ENCODE peak calls at places on chromosomes 16 and 17, in six cellular contexts. N is GM20000, P is left ventricle myocardium inferior, O is HL-60, J is AG10803, G is fibroblast of lung. Y is an unnamed sample.

GRCh38 chr17:38749222-38750043 is 1.3 kb upstream of the PCGF2 start:
- DNase-seq in N (peak), P (peak), G (peak), J (peak), O (peak), Y (peak)

GRCh38 chr17:65762973-65763372 is 201.5 kb upstream of the AXIN2 start:
- DNase-seq in J (no peak), G (no peak), P (no peak), N (no peak), O (no peak), Y (no peak)

GRCh38 chr17:75504347-75505151 is 10.8 kb downstream of the CASKIN2 start:
- DNase-seq in P (no peak), N (peak), O (peak), G (no peak), J (peak), Y (no peak)

GRCh38 chr17:39754958-39755549 is 17.3 kb downstream of the GRB7 start:
- DNase-seq in O (no peak), P (no peak), J (no peak), G (no peak), N (peak), Y (no peak)

GRCh38 chr16:68778551-68779231 is 41.6 kb downstream of the CDH1 start:
- DNase-seq in P (no peak), N (no peak), G (no peak), O (no peak), J (no peak), Y (no peak)

GRCh38 chr17:78343433-78344201 is 16.3 kb downstream of the SOCS3 start:
- DNase-seq in O (peak), G (no peak), N (peak), P (no peak), J (no peak), Y (no peak)

GRCh38 chr16:61579195-61579594 is 457.0 kb downstream of the CDH8 start:
- DNase-seq in G (no peak), P (no peak), N (no peak), O (no peak), J (no peak), Y (no peak)

GRCh38 chr17:43530303-43531081 is 15.6 kb downstream of the ETV4 start:
- DNase-seq in P (peak), O (no peak), J (peak), G (peak), N (no peak), Y (peak)

GRCh38 chr16:5820472-5820871 is 722.9 kb upstream of the EEF2KMT start:
- DNase-seq in O (no peak), P (no peak), G (no peak), N (no peak), J (no peak), Y (no peak)

GRCh38 chr17:39663688-39664580 is 1.2 kb upstream of the TCAP start:
- DNase-seq in N (no peak), G (no peak), P (peak), J (no peak), O (no peak), Y (no peak)

GRCh38 chr16:30875881-30876791 is 17.7 kb downstream of the BCL7C start:
- DNase-seq in G (no peak), P (no peak), O (no peak), N (peak), J (peak), Y (no peak)

GRCh38 chr17:19304209-19304608 is 58.3 kb downstream of the B9D1 start:
- DNase-seq in J (peak), G (peak), O (peak), N (no peak), P (peak), Y (no peak)

GRCh38 chr16:85829266-85829665 is 29.8 kb downstream of the COX4I1 start:
- DNase-seq in G (no peak), N (no peak), J (no peak), P (no peak), O (no peak), Y (no peak)

GRCh38 chr16:73329363-73330306 is 281.7 kb upstream of the ZFHX3 start:
- DNase-seq in P (no peak), O (no peak), G (no peak), J (no peak), N (no peak), Y (no peak)

GRCh38 chr17:4090898-4091297 is 51.9 kb downstream of the ZZEF1 start:
- DNase-seq in J (peak), P (no peak), G (peak), N (no peak), O (no peak), Y (no peak)

GRCh38 chr16:3171181-3171854 is 16.7 kb upstream of the OR1F1 start:
- DNase-seq in G (no peak), P (no peak), J (no peak), N (peak), O (no peak), Y (no peak)

GRCh38 chr17:59842901-59843652 is 49.7 kb downstream of the TUBD1 start:
- DNase-seq in O (no peak), P (no peak), J (peak), N (no peak), G (peak), Y (no peak)

GRCh38 chr16:69003500-69003899 is 102.0 kb upstream of the HAS3 start:
- DNase-seq in G (no peak), P (no peak), N (no peak), O (no peak), J (no peak), Y (no peak)

GRCh38 chr16:60651351-60651750 is 1384.9 kb downstream of the CDH8 start:
- DNase-seq in P (no peak), J (peak), N (no peak), G (no peak), O (no peak), Y (no peak)

GRCh38 chr17:69757794-69758430 is 317.1 kb upstream of the KCNJ16 start:
- DNase-seq in P (no peak), G (peak), J (peak), N (no peak), O (peak), Y (no peak)

GRCh38 chr16:48450367-48450766 is 65.2 kb upstream of the SIAH1 start:
- DNase-seq in P (no peak), J (peak), N (no peak), O (no peak), G (peak), Y (no peak)

GRCh38 chr16:30982548-30983288 is 2.3 kb upstream of the HSD3B7 start:
- DNase-seq in P (no peak), J (peak), N (no peak), O (no peak), G (no peak), Y (no peak)

GRCh38 chr16:67653131-67654068 is 6.7 kb downstream of the ACD start:
- DNase-seq in N (peak), J (no peak), P (no peak), G (no peak), O (no peak), Y (no peak)
- TF ChIP-seq CTCF in N (no peak), J (no peak), P (no peak), G (no peak), O (no peak), Y (peak)

GRCh38 chr16:56450901-56451752 is at the start of the genes NUDT21 and OGFOD1:
- DNase-seq in G (peak), J (peak), N (peak), O (peak), P (peak), Y (peak)
- TF ChIP-seq CTCF in G (no peak), J (peak), N (no peak), O (no peak), P (peak), Y (no peak)

DNA sequence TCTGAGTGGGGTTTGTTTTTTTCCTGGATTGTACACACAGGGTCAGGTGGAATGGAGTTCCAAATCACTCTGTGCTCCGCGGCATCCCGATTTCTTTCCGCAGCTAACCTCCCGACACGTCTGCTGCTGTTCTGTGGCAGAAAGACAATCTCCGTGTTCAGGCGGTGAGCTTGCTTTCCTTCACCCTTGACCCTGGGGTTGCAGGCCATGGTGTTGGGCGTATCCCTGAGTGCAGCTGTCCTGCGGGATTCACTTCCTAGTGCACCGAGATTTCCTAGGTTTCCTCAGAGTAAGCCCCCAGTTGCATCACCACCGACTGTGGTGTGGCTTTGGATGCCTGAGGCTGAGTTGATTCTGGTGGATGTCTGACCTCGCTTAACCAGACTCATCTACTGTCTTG is 7.8 kb upstream of the ARL6IP1 start:
- DNase-seq in P (no peak), N (no peak), G (no peak), J (no peak), O (no peak), Y (no peak)
- TF ChIP-seq CTCF in P (no peak), N (no peak), G (no peak), J (no peak), O (no peak), Y (no peak)

DNA sequence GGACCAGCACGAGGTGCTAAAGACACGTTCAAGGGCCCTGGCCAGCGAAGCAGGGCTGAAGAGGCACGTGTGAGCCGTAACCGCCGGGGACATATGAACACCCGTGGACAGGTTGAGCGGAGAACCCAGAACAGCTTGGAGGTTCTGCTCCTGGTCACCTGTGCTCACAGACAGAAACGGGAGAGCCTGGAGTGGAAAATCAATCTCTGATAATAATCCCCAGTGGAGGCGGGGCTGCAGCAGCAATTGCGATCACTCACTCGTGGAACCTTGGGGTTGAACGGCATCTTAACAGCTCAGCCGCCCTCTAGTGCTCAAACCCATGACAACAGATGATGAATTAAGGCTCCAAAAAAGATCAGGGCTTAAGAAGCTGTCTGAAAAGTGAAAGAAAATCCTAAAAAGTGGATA is 25.6 kb downstream of the WIPI1 start:
- DNase-seq in N (no peak), G (peak), P (no peak), O (no peak), J (no peak), Y (no peak)
- TF ChIP-seq CTCF in N (no peak), G (no peak), P (peak), O (peak), J (peak), Y (no peak)

GRCh38 chr17:57404073-57404472 is 147.8 kb downstream of the MSI2 start:
- DNase-seq in O (no peak), P (no peak), J (no peak), N (peak), G (no peak), Y (no peak)
- TF ChIP-seq CTCF in O (peak), P (no peak), J (no peak), N (peak), G (no peak), Y (no peak)

GRCh38 chr16:88373211-88373610 is 9.5 kb upstream of the ZNF469 start:
- DNase-seq in N (no peak), P (no peak), J (no peak), G (no peak), O (no peak), Y (no peak)

GRCh38 chr16:88375236-88376052 is 7.3 kb upstream of the ZNF469 start:
- DNase-seq in O (no peak), G (no peak), J (no peak), P (peak), N (no peak), Y (no peak)

GRCh38 chr16:88373927-88374492 is 8.7 kb upstream of the ZNF469 start:
- DNase-seq in G (no peak), J (no peak), O (no peak), P (no peak), N (no peak), Y (no peak)

GRCh38 chr16:88376053-88376834 is 6.5 kb upstream of the ZNF469 start:
- DNase-seq in J (no peak), O (no peak), G (no peak), P (peak), N (no peak), Y (no peak)

DNA sequence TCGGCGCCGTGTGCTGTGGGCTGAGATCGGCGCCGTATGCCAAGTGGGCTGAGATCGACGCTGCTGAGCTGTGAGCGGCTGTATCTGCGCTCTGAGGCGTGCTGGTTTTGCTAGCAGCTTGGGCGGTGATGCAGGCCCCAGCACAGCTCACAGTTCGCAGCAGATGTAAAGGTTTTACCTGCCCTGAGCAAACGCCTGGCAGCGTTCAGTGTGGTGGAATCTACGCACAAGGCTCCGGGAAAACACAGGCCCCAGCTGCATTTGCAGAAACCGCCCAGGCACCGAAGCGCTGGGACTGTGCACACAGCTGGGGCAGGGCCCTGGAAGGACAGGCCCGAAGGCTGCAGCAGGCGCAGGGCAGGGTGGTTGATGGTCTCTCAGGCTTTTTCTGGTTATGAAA is 8.0 kb upstream of the ZNF469 start:
- DNase-seq in G (no peak), J (no peak), O (no peak), N (no peak), P (no peak), Y (no peak)
- TF ChIP-seq CTCF in G (no peak), J (no peak), O (no peak), N (no peak), P (no peak), Y (no peak)

Y was measured in mesothelial cell of epicardium.